ENCODE peak calls at places on chromosomes 6 and 20, in four cellular contexts. One of them, this sample, is unnamed.

GRCh38 chr6:34248198-34248726 is 544 bp downstream of the SMIM29 start:
- DNase-seq in NT2/D1: no peak
- DNase-seq in breast epithelium: no peak
- DNase-seq in fibroblast of lung: no peak
- DNase-seq in this sample: no peak

GRCh38 chr6:43733471-43734293 is 36.3 kb upstream of the VEGFA start:
- DNase-seq in fibroblast of lung: no peak
- DNase-seq in NT2/D1: no peak
- DNase-seq in breast epithelium: no peak
- DNase-seq in this sample: no peak

GRCh38 chr6:29723666-29724588 is 693 bp downstream of the HLA-F start:
- DNase-seq in fibroblast of lung: no peak
- DNase-seq in NT2/D1: no peak
- DNase-seq in breast epithelium: no peak
- DNase-seq in this sample: no peak

GRCh38 chr20:23320317-23320716 is 30.3 kb upstream of the NXT1 start:
- DNase-seq in NT2/D1: no peak
- DNase-seq in fibroblast of lung: peak; percentile 3
- DNase-seq in breast epithelium: no peak
- DNase-seq in this sample: no peak

GRCh38 chr6:161701051-161701450 is 427.2 kb upstream of the AGPAT4 start:
- DNase-seq in breast epithelium: no peak
- DNase-seq in fibroblast of lung: no peak
- DNase-seq in NT2/D1: no peak
- DNase-seq in this sample: no peak

GRCh38 chr6:139533573-139534471 is 159.4 kb upstream of the CITED2 start:
- DNase-seq in fibroblast of lung: peak; percentile 81
- DNase-seq in NT2/D1: no peak
- DNase-seq in breast epithelium: no peak
- DNase-seq in this sample: no peak

GRCh38 chr6:3457710-3458605 is 1.1 kb upstream of the SLC22A23 start:
- DNase-seq in breast epithelium: peak; percentile 76
- DNase-seq in fibroblast of lung: peak; percentile 41
- DNase-seq in NT2/D1: no peak
- DNase-seq in this sample: peak; percentile 78

GRCh38 chr20:53795170-53795569 is 201.5 kb upstream of the ZNF217 start:
- DNase-seq in fibroblast of lung: peak; percentile 61
- DNase-seq in NT2/D1: no peak
- DNase-seq in breast epithelium: no peak
- DNase-seq in this sample: no peak

GRCh38 chr20:58893355-58894151 is 41.0 kb downstream of the GNAS start:
- DNase-seq in fibroblast of lung: peak; percentile 52
- DNase-seq in breast epithelium: no peak
- DNase-seq in NT2/D1: no peak
- DNase-seq in this sample: no peak

GRCh38 chr6:28947831-28948270 is 24.1 kb upstream of the TRIM27 start:
- DNase-seq in breast epithelium: no peak
- DNase-seq in NT2/D1: no peak
- DNase-seq in fibroblast of lung: no peak
- DNase-seq in this sample: no peak

GRCh38 chr6:36904851-36905393 is 19.2 kb downstream of the C6orf89 start:
- DNase-seq in breast epithelium: no peak
- DNase-seq in fibroblast of lung: no peak
- DNase-seq in NT2/D1: no peak
- DNase-seq in this sample: no peak
- H3K36me3 ChIP-seq in breast epithelium: peaks cover 8% of the 10 kb centered on the region
- H3K36me3 ChIP-seq in fibroblast of lung: peaks cover 7% of the 10 kb centered on the region
- H3K36me3 ChIP-seq in NT2/D1: peaks cover 12% of the 10 kb centered on the region
- H3K36me3 ChIP-seq in this sample: peaks cover 26% of the 10 kb centered on the region

GRCh38 chr6:121627761-121628160 is 192.3 kb downstream of the GJA1 start:
- DNase-seq in fibroblast of lung: no peak
- DNase-seq in NT2/D1: no peak
- DNase-seq in breast epithelium: no peak
- DNase-seq in this sample: no peak
- H3K36me3 ChIP-seq in fibroblast of lung: no peaks in the 10 kb centered on the region
- H3K36me3 ChIP-seq in NT2/D1: no peaks in the 10 kb centered on the region
- H3K36me3 ChIP-seq in breast epithelium: no peaks in the 10 kb centered on the region
- H3K36me3 ChIP-seq in this sample: no peaks in the 10 kb centered on the region

DNA sequence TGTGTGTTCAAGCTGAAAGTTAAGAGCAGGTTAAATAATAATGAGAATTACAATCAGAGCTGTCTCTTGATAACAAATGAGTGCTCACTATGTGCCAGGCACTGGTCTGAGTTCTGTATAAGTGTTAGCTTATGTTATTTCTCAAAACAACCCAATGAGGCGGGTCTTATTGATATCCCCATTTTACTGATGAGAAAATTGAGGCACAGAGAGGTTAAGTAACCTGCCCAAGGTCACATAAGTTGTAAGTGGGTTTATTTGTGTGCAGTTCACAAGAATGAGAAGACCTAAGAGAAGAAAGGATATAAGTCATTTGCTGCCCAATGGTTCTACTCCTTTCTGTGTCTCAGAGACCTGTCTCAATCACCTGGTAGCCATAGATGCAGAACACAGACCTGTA is 34.1 kb upstream of the ARMH2 start:
- DNase-seq in fibroblast of lung: no peak
- DNase-seq in NT2/D1: no peak
- DNase-seq in breast epithelium: no peak
- DNase-seq in this sample: no peak
- H3K36me3 ChIP-seq in fibroblast of lung: no peaks in the 10 kb centered on the region
- H3K36me3 ChIP-seq in NT2/D1: no peaks in the 10 kb centered on the region
- H3K36me3 ChIP-seq in breast epithelium: no peaks in the 10 kb centered on the region
- H3K36me3 ChIP-seq in this sample: no peaks in the 10 kb centered on the region

GRCh38 chr20:45843506-45843905 is 9.9 kb downstream of the SNX21 start:
- DNase-seq in NT2/D1: no peak
- DNase-seq in fibroblast of lung: no peak
- DNase-seq in breast epithelium: no peak
- DNase-seq in this sample: no peak
- H3K36me3 ChIP-seq in NT2/D1: peaks cover 67% of the 10 kb centered on the region
- H3K36me3 ChIP-seq in fibroblast of lung: peaks cover 26% of the 10 kb centered on the region
- H3K36me3 ChIP-seq in breast epithelium: peaks cover 4% of the 10 kb centered on the region
- H3K36me3 ChIP-seq in this sample: peaks cover 47% of the 10 kb centered on the region

DNA sequence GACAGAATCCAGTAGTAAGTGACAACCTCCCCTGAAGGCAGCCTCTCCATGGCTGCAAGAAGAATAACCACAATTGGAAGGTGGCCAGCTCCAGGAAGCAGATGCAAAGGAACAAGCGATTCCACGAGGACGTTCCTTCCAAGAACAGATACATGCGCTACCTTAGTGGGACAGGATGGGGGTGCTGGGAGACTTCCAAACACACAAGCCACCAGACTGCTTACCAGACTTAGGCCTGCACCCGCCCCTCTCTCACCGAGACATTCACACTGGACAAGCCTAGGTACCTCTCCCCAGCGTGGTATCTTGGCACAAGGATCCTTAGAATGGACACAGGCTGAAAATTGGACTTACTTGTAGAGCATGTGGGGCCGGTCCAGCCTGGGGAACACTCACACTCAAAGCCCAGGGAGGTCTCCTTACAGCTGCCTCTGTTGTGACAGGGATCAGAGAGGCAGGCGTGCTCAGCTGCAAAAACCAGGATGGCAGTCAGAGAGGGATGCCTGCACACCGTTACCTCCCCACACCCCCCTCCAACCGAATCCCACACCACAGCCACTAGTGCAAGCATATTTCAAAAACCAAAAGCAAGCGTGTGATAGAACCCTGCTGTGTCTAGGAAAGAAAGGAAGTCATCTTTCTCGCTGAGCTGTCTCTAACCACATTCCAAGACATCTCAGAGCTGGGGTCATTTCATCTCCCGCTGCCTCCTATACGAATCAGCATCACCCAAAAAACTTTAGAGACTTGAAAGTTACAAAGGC is 22.4 kb downstream of the JAG1 start:
- DNase-seq in NT2/D1: no peak
- DNase-seq in breast epithelium: no peak
- DNase-seq in fibroblast of lung: peak; percentile 77
- DNase-seq in this sample: no peak
- H3K36me3 ChIP-seq in NT2/D1: peaks cover 91% of the 10 kb centered on the region
- H3K36me3 ChIP-seq in breast epithelium: no peaks in the 10 kb centered on the region
- H3K36me3 ChIP-seq in fibroblast of lung: peaks cover 8% of the 10 kb centered on the region
- H3K36me3 ChIP-seq in this sample: peaks cover 38% of the 10 kb centered on the region

DNA sequence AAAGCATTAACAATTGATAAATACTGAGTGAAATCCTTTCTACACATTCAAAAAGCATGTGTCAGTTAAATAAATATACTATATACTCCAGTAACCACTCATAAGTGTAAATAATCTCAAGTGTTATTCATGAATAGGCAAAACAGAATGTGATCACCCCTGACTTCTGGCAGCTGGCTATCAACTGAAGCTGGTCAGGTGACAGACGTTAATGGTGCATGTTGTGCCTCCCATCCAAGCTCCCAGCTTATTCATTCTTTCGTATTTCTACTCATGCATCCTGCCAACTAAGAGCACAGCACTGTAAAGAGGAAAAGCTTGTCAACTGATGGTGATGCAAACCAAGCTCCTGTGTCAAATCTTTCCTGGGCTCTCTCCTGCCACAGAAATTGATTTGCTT is 7.7 kb downstream of the PSMB1 start:
- DNase-seq in fibroblast of lung: peak; percentile 10
- DNase-seq in breast epithelium: no peak
- DNase-seq in NT2/D1: no peak
- DNase-seq in this sample: no peak
- H3K36me3 ChIP-seq in fibroblast of lung: peaks cover 16% of the 10 kb centered on the region
- H3K36me3 ChIP-seq in breast epithelium: no peaks in the 10 kb centered on the region
- H3K36me3 ChIP-seq in NT2/D1: peaks cover 93% of the 10 kb centered on the region
- H3K36me3 ChIP-seq in this sample: peaks cover 90% of the 10 kb centered on the region